ENCODE peak calls at places on chromosome 10, in four cellular contexts. W is HT1080, M is small intestine, V is NCI-H1417. I is an unnamed sample.

GRCh38 chr10:123297175-123297574 is 143.0 kb downstream of the BUB3 start:
- DNase-seq in W (peak), M (no peak), V (no peak), I (no peak)

GRCh38 chr10:48750991-48751390 is 66.3 kb downstream of the WDFY4 start:
- DNase-seq in W (no peak), M (no peak), V (no peak), I (no peak)

GRCh38 chr10:23081156-23081833 is 14.1 kb upstream of the MSRB2 start:
- DNase-seq in W (no peak), M (no peak), V (peak), I (no peak)

GRCh38 chr10:78203915-78204818 is 170.5 kb downstream of the RPS24 start:
- DNase-seq in W (peak), M (peak), V (peak), I (no peak)

GRCh38 chr10:75176046-75176445 is 34.5 kb upstream of the VDAC2 start:
- DNase-seq in W (no peak), M (no peak), V (no peak), I (no peak)

GRCh38 chr10:114697061-114697598 is 39.1 kb upstream of the ABLIM1 start:
- DNase-seq in W (peak), M (no peak), V (no peak), I (no peak)

GRCh38 chr10:101507241-101507640 is 80.8 kb downstream of the POLL start:
- DNase-seq in W (no peak), M (no peak), V (peak), I (no peak)

GRCh38 chr10:51886438-51887068 is 187.2 kb upstream of the CSTF2T start:
- DNase-seq in W (peak), M (no peak), V (no peak), I (no peak)

GRCh38 chr10:76218045-76218444 is 786.6 kb downstream of the LRMDA start:
- DNase-seq in W (no peak), M (no peak), V (no peak), I (no peak)

GRCh38 chr10:73218466-73219191 is 28.4 kb downstream of the DNAJC9 start:
- DNase-seq in W (peak), M (peak), V (peak), I (no peak)

GRCh38 chr10:31031205-31031665 is 430 bp downstream of the ZNF438 start:
- DNase-seq in W (no peak), M (peak), V (no peak), I (peak)

GRCh38 chr10:110225756-110226554 is 18.6 kb downstream of the MXI1 start:
- DNase-seq in W (peak), M (peak), V (peak), I (peak)

GRCh38 chr10:33039167-33039566 is 81.1 kb upstream of the ITGB1 start:
- DNase-seq in W (no peak), M (no peak), V (peak), I (no peak)

GRCh38 chr10:127463548-127463947 is 85.6 kb upstream of the NPS start:
- DNase-seq in W (no peak), M (no peak), V (no peak), I (no peak)

GRCh38 chr10:14063531-14064317 is 267.0 kb downstream of the FRMD4A start:
- DNase-seq in W (peak), M (no peak), V (no peak), I (no peak)

I was measured in colonic mucosa.